ENCODE peak calls at places on chromosomes 12 and 14, in six cellular contexts. T is HCT116, P is PC-9, I is HepG2, H is hepatocyte, M is GM23248. J is an unnamed sample.

GRCh38 chr14:76510255-76510654 is 134.3 kb downstream of the ESRRB start:
- DNase-seq in I (no peak), H (no peak), P (no peak), M (no peak), T (no peak), J (no peak)

GRCh38 chr12:110124184-110124995 is at the start of gene IFT81:
- DNase-seq in M (peak), I (peak), P (peak), H (peak), T (peak), J (peak)

GRCh38 chr14:48890333-48890732 is 695.8 kb downstream of the RPS29 start:
- DNase-seq in P (no peak), M (no peak), H (no peak), I (no peak), T (no peak), J (no peak)

GRCh38 chr12:27179399-27180214 is 64.5 kb upstream of the STK38L start:
- DNase-seq in M (peak), P (peak), H (peak), I (peak), T (peak), J (peak)

GRCh38 chr14:106209745-106210144 is 683.4 kb downstream of the TMEM121 start:
- DNase-seq in P (no peak), H (no peak), M (no peak), I (no peak), T (no peak), J (no peak)

GRCh38 chr12:125187148-125187733 is 122.0 kb downstream of the AACS start:
- DNase-seq in P (no peak), M (peak), T (no peak), I (no peak), H (no peak), J (no peak)

GRCh38 chr12:116495260-116495659 is 63.9 kb upstream of the MAP1LC3B2 start:
- DNase-seq in I (no peak), M (peak), T (peak), H (peak), P (peak), J (peak)

GRCh38 chr14:32469388-32470160 is 140.5 kb downstream of the AKAP6 start:
- DNase-seq in I (peak), M (peak), H (peak), T (peak), P (no peak), J (peak)

GRCh38 chr14:49461529-49462401 is 124.4 kb downstream of the RPS29 start:
- DNase-seq in M (peak), T (peak), I (peak), H (peak), P (peak), J (peak)

GRCh38 chr12:19992311-19992710 is 376.0 kb upstream of the PDE3A start:
- DNase-seq in M (no peak), P (no peak), H (peak), T (no peak), I (no peak), J (no peak)

GRCh38 chr14:63852271-63852816 is 460 bp upstream of the SYNE2 start:
- DNase-seq in I (no peak), T (no peak), P (no peak), M (peak), H (no peak), J (no peak)

GRCh38 chr14:97977711-97978261 is 1180.6 kb downstream of the VRK1 start:
- DNase-seq in T (no peak), P (no peak), H (peak), M (peak), I (no peak), J (peak)

GRCh38 chr12:113185180-113186032 is at the start of the genes DDX54 and RITA1:
- DNase-seq in T (peak), I (peak), M (peak), P (peak), H (peak), J (peak)

GRCh38 chr12:120677765-120678473 is 9.0 kb upstream of the MLEC start:
- DNase-seq in I (no peak), T (no peak), P (no peak), M (peak), H (no peak), J (peak)

GRCh38 chr14:23242076-23242475 is 4.3 kb downstream of the RNF212B start:
- DNase-seq in H (no peak), I (no peak), P (no peak), M (no peak), T (no peak), J (no peak)

DNA sequence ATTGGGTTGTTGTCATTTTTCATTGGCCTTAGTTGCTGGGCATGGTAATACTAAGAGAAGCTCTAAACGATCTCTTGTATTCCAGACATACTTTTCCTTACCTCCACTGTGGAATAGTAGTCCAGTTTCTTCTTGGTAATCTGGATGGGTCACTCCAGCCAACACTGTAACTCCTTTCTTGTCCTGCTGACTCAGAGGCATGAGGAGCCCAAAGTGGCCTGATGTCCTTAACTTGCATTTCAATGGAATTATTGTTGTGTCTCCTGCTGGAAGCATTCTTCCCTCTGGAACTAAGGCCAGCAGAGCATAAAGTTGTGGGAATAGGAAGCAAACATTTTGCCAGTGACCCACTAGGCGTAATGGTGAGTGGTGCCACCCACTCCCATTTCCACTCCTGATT is 33.1 kb downstream of the DAAM1 start:
- DNase-seq in M (peak), I (no peak), P (no peak), T (no peak), H (no peak), J (no peak)
- TF ChIP-seq EZH2 in M (no peak), I (no peak), P (no peak), T (no peak), H (no peak), J (no peak)

GRCh38 chr12:131829351-131829794 is 1.2 kb downstream of the MMP17 start:
- DNase-seq in P (no peak), I (no peak), H (peak), T (no peak), M (peak), J (peak)
- TF ChIP-seq EZH2 in P (no peak), I (no peak), H (no peak), T (no peak), M (no peak), J (no peak)

GRCh38 chr14:103187911-103188310 is 64.7 kb downstream of the TNFAIP2 start:
- DNase-seq in M (no peak), I (no peak), P (no peak), T (no peak), H (no peak), J (no peak)

GRCh38 chr14:103190731-103191130 is 67.5 kb downstream of the TNFAIP2 start:
- DNase-seq in H (no peak), P (no peak), M (no peak), I (no peak), T (no peak), J (no peak)

GRCh38 chr14:103189481-103190470 is 66.5 kb downstream of the TNFAIP2 start:
- DNase-seq in T (no peak), M (no peak), I (no peak), P (no peak), H (no peak), J (no peak)

GRCh38 chr14:103186894-103187586 is 63.8 kb downstream of the TNFAIP2 start:
- DNase-seq in T (no peak), M (no peak), P (no peak), H (peak), I (peak), J (no peak)

DNA sequence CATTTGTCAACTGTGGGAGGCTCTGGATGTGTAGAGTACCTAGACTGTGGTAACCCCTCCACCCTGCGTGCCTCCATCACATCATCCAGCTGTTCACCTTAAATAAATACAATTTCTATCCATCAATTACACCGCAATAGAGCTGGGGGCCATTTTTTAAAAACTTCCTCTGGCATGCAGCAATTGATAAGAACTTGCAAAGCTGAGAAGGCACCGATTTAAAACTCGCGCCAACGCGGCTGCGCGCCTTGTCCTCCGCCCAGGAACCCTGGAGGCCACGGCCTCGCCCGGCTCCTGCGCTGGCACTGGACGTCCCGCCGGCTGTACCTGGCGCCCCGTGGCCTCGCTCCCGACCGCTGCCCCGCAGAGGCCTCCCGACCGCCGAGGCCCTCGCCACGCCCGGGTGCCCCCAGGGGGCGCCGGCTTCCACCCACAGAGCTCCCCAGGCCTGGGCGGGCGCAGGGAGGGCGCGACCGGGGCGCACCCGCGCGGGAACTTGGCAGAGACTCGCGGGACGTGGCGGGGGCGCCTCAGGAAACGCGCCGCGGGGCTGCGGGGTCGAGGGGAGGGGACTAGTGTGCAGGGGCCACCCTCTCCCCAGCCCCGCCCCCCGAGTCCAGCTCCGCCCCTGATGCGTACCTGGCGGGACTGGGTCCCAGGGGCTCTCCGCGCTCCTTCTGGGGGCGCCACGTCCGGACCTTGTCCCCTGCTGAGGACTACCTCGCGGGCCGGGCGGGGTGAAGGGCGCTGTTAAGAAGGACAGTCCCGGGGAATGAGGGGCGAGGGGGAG is 65.6 kb downstream of the TNFAIP2 start:
- DNase-seq in I (no peak), T (no peak), P (peak), M (peak), H (peak), J (no peak)
- TF ChIP-seq EZH2 in I (no peak), T (no peak), P (no peak), M (no peak), H (no peak), J (no peak)

GRCh38 chr12:2794261-2794735 is 472 bp upstream of the FKBP4 start:
- DNase-seq in M (peak), T (no peak), I (no peak), P (no peak), H (peak), J (no peak)
- TF ChIP-seq EZH2 in M (no peak), T (no peak), I (no peak), P (no peak), H (no peak), J (no peak)

GRCh38 chr12:53344824-53345485 is 8.8 kb upstream of the SP7 start:
- DNase-seq in P (peak), I (peak), M (peak), H (peak), T (no peak), J (peak)
- TF ChIP-seq EZH2 in P (no peak), I (no peak), M (no peak), H (no peak), T (no peak), J (no peak)

DNA sequence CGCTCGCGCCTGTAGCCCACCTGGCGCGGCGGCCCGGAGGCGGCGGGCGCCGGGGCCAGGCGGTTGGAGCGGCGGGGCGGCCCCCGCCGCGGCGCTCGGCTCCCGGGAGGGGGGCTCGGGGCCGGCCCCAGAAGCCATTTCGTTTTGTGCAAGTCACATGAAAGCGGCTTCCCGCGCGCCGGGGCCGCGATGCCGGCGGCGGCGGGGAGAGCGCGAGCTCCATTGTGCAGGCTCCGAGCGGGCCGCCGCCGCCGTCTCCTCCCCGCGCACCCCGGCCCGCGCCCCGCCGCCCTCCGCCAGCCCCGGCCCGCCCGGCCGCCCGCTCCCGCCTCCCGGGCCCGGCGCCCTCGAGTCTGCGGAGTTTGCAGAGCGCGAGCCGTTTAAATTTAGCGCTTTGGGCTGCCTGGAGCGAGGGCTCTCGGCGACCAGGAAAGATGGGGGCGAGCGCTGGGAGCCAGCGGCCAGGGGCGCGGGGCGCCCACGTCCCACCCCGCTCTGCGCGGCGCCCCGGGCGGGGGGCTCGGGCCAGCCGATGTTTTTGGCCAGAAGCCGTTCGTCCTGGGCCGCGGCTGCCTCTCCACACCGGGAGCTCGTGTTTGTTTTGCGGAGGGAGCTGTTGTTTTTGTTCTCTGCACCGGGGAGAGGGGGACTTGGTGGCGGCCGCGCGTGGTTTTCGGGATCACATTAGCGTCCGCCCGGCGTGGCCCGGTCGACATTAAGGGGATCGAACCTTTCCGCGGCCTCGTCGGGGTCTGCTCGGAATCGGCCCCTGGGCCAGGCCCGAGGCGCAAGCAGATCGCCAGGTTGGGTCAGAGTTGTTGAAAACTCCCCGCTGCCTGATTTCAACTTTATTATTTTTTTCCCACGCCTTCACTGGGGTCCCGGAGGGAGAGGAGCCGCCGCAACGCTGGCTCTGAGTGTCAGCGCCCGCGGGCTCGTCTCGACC is 982 bp downstream of the BCL7A start:
- DNase-seq in H (peak), M (peak), T (no peak), I (no peak), P (peak), J (peak)
- TF ChIP-seq EZH2 in H (no peak), M (no peak), T (no peak), I (no peak), P (no peak), J (no peak)

J was measured in PC-3.